ENCODE peak calls at places on chromosomes 16 and 17, in eight cellular contexts. One of them, this sample, is unnamed.

GRCh38 chr17:27616414-27616813 is 14.6 kb upstream of the LGALS9 start:
- DNase-seq in fibroblast of pulmonary artery: no peak
- DNase-seq in foreskin fibroblast: no peak
- DNase-seq in astrocyte of the spinal cord: no peak
- DNase-seq in PC-9: no peak
- DNase-seq in adrenal gland: no peak
- DNase-seq in HFF-Myc: no peak
- DNase-seq in astrocyte of the cerebellum: no peak
- DNase-seq in this sample: no peak

GRCh38 chr17:50170662-50171370 is 5.0 kb downstream of the SGCA start:
- DNase-seq in astrocyte of the cerebellum: no peak
- DNase-seq in HFF-Myc: no peak
- DNase-seq in foreskin fibroblast: no peak
- DNase-seq in fibroblast of pulmonary artery: no peak
- DNase-seq in PC-9: peak
- DNase-seq in adrenal gland: no peak
- DNase-seq in astrocyte of the spinal cord: no peak
- DNase-seq in this sample: no peak

GRCh38 chr17:78038748-78039288 is 80.3 kb downstream of the TNRC6C start:
- DNase-seq in foreskin fibroblast: no peak
- DNase-seq in astrocyte of the spinal cord: no peak
- DNase-seq in PC-9: no peak
- DNase-seq in fibroblast of pulmonary artery: no peak
- DNase-seq in HFF-Myc: no peak
- DNase-seq in adrenal gland: no peak
- DNase-seq in astrocyte of the cerebellum: no peak
- DNase-seq in this sample: no peak

GRCh38 chr16:84386044-84386443 is 17.7 kb downstream of the ATP2C2 start:
- DNase-seq in astrocyte of the spinal cord: no peak
- DNase-seq in adrenal gland: no peak
- DNase-seq in foreskin fibroblast: no peak
- DNase-seq in HFF-Myc: no peak
- DNase-seq in astrocyte of the cerebellum: no peak
- DNase-seq in fibroblast of pulmonary artery: no peak
- DNase-seq in PC-9: no peak
- DNase-seq in this sample: no peak

GRCh38 chr17:16398270-16399267 is 16.8 kb upstream of the TRPV2 start:
- DNase-seq in foreskin fibroblast: peak
- DNase-seq in astrocyte of the cerebellum: no peak
- DNase-seq in astrocyte of the spinal cord: no peak
- DNase-seq in HFF-Myc: no peak
- DNase-seq in PC-9: peak
- DNase-seq in adrenal gland: peak
- DNase-seq in fibroblast of pulmonary artery: no peak
- DNase-seq in this sample: no peak

GRCh38 chr16:73154063-73154870 is 106.3 kb upstream of the ZFHX3 start:
- DNase-seq in fibroblast of pulmonary artery: peak
- DNase-seq in astrocyte of the cerebellum: no peak
- DNase-seq in HFF-Myc: no peak
- DNase-seq in astrocyte of the spinal cord: no peak
- DNase-seq in foreskin fibroblast: no peak
- DNase-seq in adrenal gland: peak
- DNase-seq in PC-9: no peak
- DNase-seq in this sample: no peak

GRCh38 chr17:38444151-38444550 is 15.9 kb downstream of the ARHGAP23 start:
- DNase-seq in foreskin fibroblast: peak
- DNase-seq in HFF-Myc: no peak
- DNase-seq in adrenal gland: peak
- DNase-seq in PC-9: peak
- DNase-seq in astrocyte of the cerebellum: no peak
- DNase-seq in astrocyte of the spinal cord: peak
- DNase-seq in fibroblast of pulmonary artery: peak
- DNase-seq in this sample: no peak

GRCh38 chr17:8557176-8557806 is 73.2 kb downstream of the MYH10 start:
- DNase-seq in fibroblast of pulmonary artery: peak
- DNase-seq in HFF-Myc: no peak
- DNase-seq in astrocyte of the cerebellum: no peak
- DNase-seq in foreskin fibroblast: peak
- DNase-seq in adrenal gland: no peak
- DNase-seq in astrocyte of the spinal cord: no peak
- DNase-seq in PC-9: no peak
- DNase-seq in this sample: no peak

GRCh38 chr16:78630102-78630501 is 530.6 kb downstream of the WWOX start:
- DNase-seq in PC-9: no peak
- DNase-seq in astrocyte of the cerebellum: no peak
- DNase-seq in HFF-Myc: no peak
- DNase-seq in adrenal gland: no peak
- DNase-seq in foreskin fibroblast: no peak
- DNase-seq in astrocyte of the spinal cord: no peak
- DNase-seq in fibroblast of pulmonary artery: no peak
- DNase-seq in this sample: no peak

GRCh38 chr17:3049705-3050295 is 13.6 kb downstream of the OR1D5 start:
- DNase-seq in astrocyte of the cerebellum: no peak
- DNase-seq in foreskin fibroblast: no peak
- DNase-seq in astrocyte of the spinal cord: no peak
- DNase-seq in PC-9: no peak
- DNase-seq in HFF-Myc: no peak
- DNase-seq in adrenal gland: no peak
- DNase-seq in fibroblast of pulmonary artery: no peak
- DNase-seq in this sample: no peak

GRCh38 chr17:70343134-70343533 is 173.8 kb downstream of the KCNJ2 start:
- DNase-seq in fibroblast of pulmonary artery: no peak
- DNase-seq in PC-9: no peak
- DNase-seq in astrocyte of the cerebellum: no peak
- DNase-seq in foreskin fibroblast: no peak
- DNase-seq in HFF-Myc: no peak
- DNase-seq in adrenal gland: no peak
- DNase-seq in astrocyte of the spinal cord: no peak
- DNase-seq in this sample: no peak

GRCh38 chr16:12862327-12862726 is 39.1 kb upstream of the SHISA9 start:
- DNase-seq in foreskin fibroblast: no peak
- DNase-seq in adrenal gland: no peak
- DNase-seq in fibroblast of pulmonary artery: no peak
- DNase-seq in HFF-Myc: no peak
- DNase-seq in PC-9: no peak
- DNase-seq in astrocyte of the cerebellum: no peak
- DNase-seq in astrocyte of the spinal cord: no peak
- DNase-seq in this sample: no peak

GRCh38 chr16:17555176-17555575 is 84.4 kb upstream of the XYLT1 start:
- DNase-seq in foreskin fibroblast: peak
- DNase-seq in PC-9: peak
- DNase-seq in HFF-Myc: peak
- DNase-seq in fibroblast of pulmonary artery: peak
- DNase-seq in adrenal gland: no peak
- DNase-seq in astrocyte of the spinal cord: peak
- DNase-seq in astrocyte of the cerebellum: peak
- DNase-seq in this sample: peak

GRCh38 chr17:7820231-7820630 is 13.8 kb upstream of the KDM6B start:
- DNase-seq in adrenal gland: no peak
- DNase-seq in foreskin fibroblast: no peak
- DNase-seq in fibroblast of pulmonary artery: no peak
- DNase-seq in HFF-Myc: no peak
- DNase-seq in PC-9: no peak
- DNase-seq in astrocyte of the spinal cord: no peak
- DNase-seq in astrocyte of the cerebellum: no peak
- DNase-seq in this sample: no peak

GRCh38 chr16:87312008-87312407 is 5.2 kb downstream of the C16orf95 start:
- DNase-seq in adrenal gland: no peak
- DNase-seq in foreskin fibroblast: no peak
- DNase-seq in astrocyte of the spinal cord: no peak
- DNase-seq in PC-9: no peak
- DNase-seq in fibroblast of pulmonary artery: no peak
- DNase-seq in astrocyte of the cerebellum: no peak
- DNase-seq in HFF-Myc: no peak
- DNase-seq in this sample: no peak

GRCh38 chr16:48000622-48001021 is 155.2 kb downstream of the ABCC12 start:
- DNase-seq in foreskin fibroblast: no peak
- DNase-seq in astrocyte of the spinal cord: no peak
- DNase-seq in HFF-Myc: no peak
- DNase-seq in PC-9: no peak
- DNase-seq in adrenal gland: no peak
- DNase-seq in astrocyte of the cerebellum: no peak
- DNase-seq in fibroblast of pulmonary artery: no peak
- DNase-seq in this sample: no peak

GRCh38 chr16:11497329-11497805 is 89.4 kb downstream of the LITAF start:
- DNase-seq in adrenal gland: peak
- DNase-seq in HFF-Myc: no peak
- DNase-seq in fibroblast of pulmonary artery: peak
- DNase-seq in astrocyte of the spinal cord: peak
- DNase-seq in astrocyte of the cerebellum: no peak
- DNase-seq in PC-9: peak
- DNase-seq in foreskin fibroblast: peak
- DNase-seq in this sample: peak
- TF ChIP-seq CTCF in adrenal gland: peak
- TF ChIP-seq CTCF in HFF-Myc: no peak
- TF ChIP-seq CTCF in fibroblast of pulmonary artery: peak
- TF ChIP-seq CTCF in astrocyte of the spinal cord: no peak
- TF ChIP-seq CTCF in astrocyte of the cerebellum: no peak
- TF ChIP-seq CTCF in PC-9: no peak
- TF ChIP-seq CTCF in foreskin fibroblast: no peak
- TF ChIP-seq CTCF in this sample: peak

GRCh38 chr16:19980866-19981265 is 92.8 kb downstream of the GPR139 start:
- DNase-seq in astrocyte of the cerebellum: no peak
- DNase-seq in HFF-Myc: no peak
- DNase-seq in fibroblast of pulmonary artery: peak
- DNase-seq in astrocyte of the spinal cord: no peak
- DNase-seq in adrenal gland: no peak
- DNase-seq in foreskin fibroblast: no peak
- DNase-seq in PC-9: no peak
- DNase-seq in this sample: no peak
- TF ChIP-seq CTCF in astrocyte of the cerebellum: peak
- TF ChIP-seq CTCF in HFF-Myc: peak
- TF ChIP-seq CTCF in fibroblast of pulmonary artery: peak
- TF ChIP-seq CTCF in astrocyte of the spinal cord: peak
- TF ChIP-seq CTCF in adrenal gland: no peak
- TF ChIP-seq CTCF in foreskin fibroblast: peak
- TF ChIP-seq CTCF in PC-9: peak
- TF ChIP-seq CTCF in this sample: peak

DNA sequence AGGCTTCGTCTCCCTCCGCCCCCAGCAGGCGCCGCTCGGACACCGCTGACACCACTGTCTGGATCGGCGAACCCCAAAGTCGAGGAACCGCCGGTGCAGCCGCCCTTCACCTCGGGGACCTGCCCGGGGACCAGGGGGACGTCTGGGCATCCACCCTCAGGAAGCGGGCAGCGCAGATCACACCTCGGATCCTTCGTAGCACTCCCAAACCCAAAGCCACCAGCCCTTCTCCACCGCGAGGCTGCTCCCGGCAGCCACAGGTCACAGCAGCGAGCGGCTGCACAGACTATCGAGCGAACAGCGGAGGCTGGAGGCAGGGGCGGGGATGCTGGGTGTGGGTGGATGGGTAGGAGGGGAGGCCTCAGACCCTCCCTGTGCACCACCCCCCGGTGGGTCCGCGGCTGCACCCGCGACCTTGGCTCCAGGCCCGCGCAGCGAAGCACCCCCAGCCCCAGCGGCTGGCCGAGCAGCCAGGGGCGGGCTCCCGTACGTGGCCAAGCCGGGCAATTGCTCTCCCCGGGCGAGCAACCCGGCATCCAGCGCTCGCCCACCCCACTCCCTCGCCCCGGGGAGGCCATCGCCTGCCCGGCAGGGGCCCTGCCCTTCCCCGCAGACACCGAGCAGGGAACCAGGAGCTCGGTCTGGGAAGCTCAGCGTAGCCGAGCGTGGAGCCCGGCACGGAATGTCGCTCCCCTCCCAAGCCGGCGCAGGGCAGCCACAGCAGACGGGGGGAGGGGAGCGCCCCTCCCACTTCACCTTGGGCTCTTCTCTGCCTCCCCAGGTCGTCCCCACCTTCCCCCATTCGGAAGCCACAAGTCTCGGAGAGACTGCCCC is 1.0 kb downstream of the SDK2 start:
- DNase-seq in PC-9: no peak
- DNase-seq in astrocyte of the spinal cord: no peak
- DNase-seq in adrenal gland: no peak
- DNase-seq in HFF-Myc: no peak
- DNase-seq in astrocyte of the cerebellum: no peak
- DNase-seq in fibroblast of pulmonary artery: no peak
- DNase-seq in foreskin fibroblast: peak
- DNase-seq in this sample: no peak
- TF ChIP-seq CTCF in PC-9: no peak
- TF ChIP-seq CTCF in astrocyte of the spinal cord: peak
- TF ChIP-seq CTCF in adrenal gland: no peak
- TF ChIP-seq CTCF in HFF-Myc: no peak
- TF ChIP-seq CTCF in astrocyte of the cerebellum: peak
- TF ChIP-seq CTCF in fibroblast of pulmonary artery: no peak
- TF ChIP-seq CTCF in foreskin fibroblast: no peak
- TF ChIP-seq CTCF in this sample: no peak

GRCh38 chr16:80341242-80341641 is 199.6 kb upstream of the DYNLRB2 start:
- DNase-seq in HFF-Myc: no peak
- DNase-seq in astrocyte of the spinal cord: no peak
- DNase-seq in foreskin fibroblast: no peak
- DNase-seq in astrocyte of the cerebellum: no peak
- DNase-seq in PC-9: no peak
- DNase-seq in adrenal gland: no peak
- DNase-seq in fibroblast of pulmonary artery: no peak
- DNase-seq in this sample: no peak
- TF ChIP-seq CTCF in HFF-Myc: no peak
- TF ChIP-seq CTCF in astrocyte of the spinal cord: no peak
- TF ChIP-seq CTCF in foreskin fibroblast: no peak
- TF ChIP-seq CTCF in astrocyte of the cerebellum: no peak
- TF ChIP-seq CTCF in PC-9: no peak
- TF ChIP-seq CTCF in adrenal gland: no peak
- TF ChIP-seq CTCF in fibroblast of pulmonary artery: no peak
- TF ChIP-seq CTCF in this sample: no peak